ENCODE peak calls at places on chromosomes 13 and 19, in nine cellular contexts. O is NCI-H2081 treated with DMSO at 0.1 percent for 48 hours, M is NCI-H2029 treated with DMSO at 0.1 percent for 48 hours, E is non-pigmented ciliary epithelial cell, I is HS-5, Z is GM20000, N is NCI-H1694 treated with DMSO at 0.1 percent for 48 hours, F is GM19239, S is iris pigment epithelial cell. K is an unnamed sample.

GRCh38 chr13:41643502-41643901 is 186.2 kb downstream of the RGCC start:
- DNase-seq in O (no peak), M (no peak), E (no peak), I (no peak), Z (no peak), N (no peak), F (no peak), S (no peak), K (no peak)

GRCh38 chr19:55619264-55619663 is 5.1 kb downstream of the ZNF784 start:
- DNase-seq in O (no peak), M (no peak), E (no peak), I (no peak), Z (no peak), N (no peak), F (no peak), S (peak; percentile 65), K (no peak)

GRCh38 chr13:111846396-111847174 is 220.4 kb upstream of the SOX1 start:
- DNase-seq in O (peak; percentile 21), M (peak; percentile 65), E (no peak), I (no peak), Z (no peak), N (no peak), F (no peak), S (no peak), K (no peak)

GRCh38 chr13:29339386-29340272 is 255.9 kb downstream of the SLC7A1 start:
- DNase-seq in O (no peak), M (no peak), E (no peak), I (no peak), Z (no peak), N (no peak), F (no peak), S (no peak), K (no peak)

GRCh38 chr13:79998386-79998785 is 342.5 kb downstream of the SPRY2 start:
- DNase-seq in O (no peak), M (no peak), E (no peak), I (no peak), Z (no peak), N (no peak), F (no peak), S (no peak), K (no peak)

GRCh38 chr19:16369664-16370576 is 45.3 kb downstream of the KLF2 start:
- DNase-seq in O (no peak), M (no peak), E (no peak), I (no peak), Z (no peak), N (no peak), F (no peak), S (no peak), K (peak; percentile 58)

GRCh38 chr13:21967871-21968270 is 297.0 kb downstream of the FGF9 start:
- DNase-seq in O (no peak), M (no peak), E (no peak), I (no peak), Z (no peak), N (no peak), F (no peak), S (no peak), K (no peak)

GRCh38 chr13:67736646-67737420 is 506.7 kb upstream of the PCDH9 start:
- DNase-seq in O (no peak), M (no peak), E (peak; percentile 53), I (peak; percentile 50), Z (no peak), N (peak; percentile 1), F (no peak), S (peak; percentile 45), K (no peak)

GRCh38 chr19:1274852-1275259 is 474 bp upstream of the FAM174C start:
- DNase-seq in O (no peak), M (no peak), E (no peak), I (no peak), Z (no peak), N (no peak), F (no peak), S (no peak), K (no peak)

GRCh38 chr13:50887153-50887552 is 22.4 kb upstream of the RNASEH2B start:
- DNase-seq in O (no peak), M (no peak), E (no peak), I (no peak), Z (no peak), N (no peak), F (no peak), S (no peak), K (no peak)